ENCODE peak calls at places on chromosomes 13 and 19, in five cellular contexts. One of them, this sample, is unnamed.

GRCh38 chr19:32041681-32042292 is 303.6 kb upstream of the ZNF507 start:
- DNase-seq in naive thymus-derived CD4-positive, alpha-beta T cell: no peak
- DNase-seq in head of caudate nucleus: peak
- DNase-seq in mucosa of gallbladder: peak
- DNase-seq in stimulated activated CD4-positive, alpha-beta T cell treated with anti-CD3 and anti-CD28 coated beads, Interleukin-1b, Interleukin-23, amount 100 ng/mL, for 1 hour: no peak
- DNase-seq in this sample: no peak

GRCh38 chr13:40189426-40189825 is 477.0 kb downstream of the FOXO1 start:
- DNase-seq in naive thymus-derived CD4-positive, alpha-beta T cell: no peak
- DNase-seq in head of caudate nucleus: no peak
- DNase-seq in mucosa of gallbladder: no peak
- DNase-seq in stimulated activated CD4-positive, alpha-beta T cell treated with anti-CD3 and anti-CD28 coated beads, Interleukin-1b, Interleukin-23, amount 100 ng/mL, for 1 hour: no peak
- DNase-seq in this sample: peak

GRCh38 chr19:34596989-34597388 is 80.0 kb downstream of the SCGB2B2 start:
- DNase-seq in stimulated activated CD4-positive, alpha-beta T cell treated with anti-CD3 and anti-CD28 coated beads, Interleukin-1b, Interleukin-23, amount 100 ng/mL, for 1 hour: no peak
- DNase-seq in mucosa of gallbladder: no peak
- DNase-seq in naive thymus-derived CD4-positive, alpha-beta T cell: no peak
- DNase-seq in head of caudate nucleus: no peak
- DNase-seq in this sample: no peak

GRCh38 chr19:45499196-45500180 is 1.2 kb downstream of the PPM1N start:
- DNase-seq in mucosa of gallbladder: peak
- DNase-seq in stimulated activated CD4-positive, alpha-beta T cell treated with anti-CD3 and anti-CD28 coated beads, Interleukin-1b, Interleukin-23, amount 100 ng/mL, for 1 hour: peak
- DNase-seq in head of caudate nucleus: peak
- DNase-seq in naive thymus-derived CD4-positive, alpha-beta T cell: peak
- DNase-seq in this sample: peak

GRCh38 chr19:49555600-49556411 is 24.6 kb downstream of the NOSIP start:
- DNase-seq in head of caudate nucleus: no peak
- DNase-seq in naive thymus-derived CD4-positive, alpha-beta T cell: peak
- DNase-seq in mucosa of gallbladder: peak
- DNase-seq in stimulated activated CD4-positive, alpha-beta T cell treated with anti-CD3 and anti-CD28 coated beads, Interleukin-1b, Interleukin-23, amount 100 ng/mL, for 1 hour: peak
- DNase-seq in this sample: peak

GRCh38 chr19:737591-738093 is 13.3 kb upstream of the MISP start:
- DNase-seq in stimulated activated CD4-positive, alpha-beta T cell treated with anti-CD3 and anti-CD28 coated beads, Interleukin-1b, Interleukin-23, amount 100 ng/mL, for 1 hour: peak
- DNase-seq in naive thymus-derived CD4-positive, alpha-beta T cell: peak
- DNase-seq in mucosa of gallbladder: no peak
- DNase-seq in head of caudate nucleus: peak
- DNase-seq in this sample: peak

GRCh38 chr19:3057275-3057714 is 5.0 kb downstream of the TLE5 start:
- DNase-seq in naive thymus-derived CD4-positive, alpha-beta T cell: no peak
- DNase-seq in stimulated activated CD4-positive, alpha-beta T cell treated with anti-CD3 and anti-CD28 coated beads, Interleukin-1b, Interleukin-23, amount 100 ng/mL, for 1 hour: no peak
- DNase-seq in head of caudate nucleus: peak
- DNase-seq in mucosa of gallbladder: peak
- DNase-seq in this sample: no peak

GRCh38 chr13:44231786-44232516 is 141.7 kb upstream of the SERP2 start:
- DNase-seq in head of caudate nucleus: no peak
- DNase-seq in naive thymus-derived CD4-positive, alpha-beta T cell: no peak
- DNase-seq in stimulated activated CD4-positive, alpha-beta T cell treated with anti-CD3 and anti-CD28 coated beads, Interleukin-1b, Interleukin-23, amount 100 ng/mL, for 1 hour: no peak
- DNase-seq in mucosa of gallbladder: peak
- DNase-seq in this sample: no peak

GRCh38 chr13:59364508-59365187 is 799.1 kb downstream of the DIAPH3 start:
- DNase-seq in naive thymus-derived CD4-positive, alpha-beta T cell: no peak
- DNase-seq in stimulated activated CD4-positive, alpha-beta T cell treated with anti-CD3 and anti-CD28 coated beads, Interleukin-1b, Interleukin-23, amount 100 ng/mL, for 1 hour: no peak
- DNase-seq in head of caudate nucleus: no peak
- DNase-seq in mucosa of gallbladder: peak
- DNase-seq in this sample: no peak

GRCh38 chr19:42098781-42099180 is 22.8 kb downstream of the ZNF574 start:
- DNase-seq in mucosa of gallbladder: no peak
- DNase-seq in naive thymus-derived CD4-positive, alpha-beta T cell: no peak
- DNase-seq in head of caudate nucleus: no peak
- DNase-seq in stimulated activated CD4-positive, alpha-beta T cell treated with anti-CD3 and anti-CD28 coated beads, Interleukin-1b, Interleukin-23, amount 100 ng/mL, for 1 hour: no peak
- DNase-seq in this sample: no peak

GRCh38 chr19:57830071-57830602 is at the start of gene ZNF587B:
- DNase-seq in mucosa of gallbladder: peak
- DNase-seq in stimulated activated CD4-positive, alpha-beta T cell treated with anti-CD3 and anti-CD28 coated beads, Interleukin-1b, Interleukin-23, amount 100 ng/mL, for 1 hour: peak
- DNase-seq in head of caudate nucleus: peak
- DNase-seq in naive thymus-derived CD4-positive, alpha-beta T cell: no peak
- DNase-seq in this sample: no peak

GRCh38 chr19:7063339-7063738 is 4.9 kb upstream of the MBD3L3 start:
- DNase-seq in head of caudate nucleus: no peak
- DNase-seq in stimulated activated CD4-positive, alpha-beta T cell treated with anti-CD3 and anti-CD28 coated beads, Interleukin-1b, Interleukin-23, amount 100 ng/mL, for 1 hour: no peak
- DNase-seq in mucosa of gallbladder: no peak
- DNase-seq in naive thymus-derived CD4-positive, alpha-beta T cell: no peak
- DNase-seq in this sample: no peak

GRCh38 chr13:24406524-24406923 is 97.1 kb downstream of the C1QTNF9 start:
- DNase-seq in mucosa of gallbladder: no peak
- DNase-seq in naive thymus-derived CD4-positive, alpha-beta T cell: no peak
- DNase-seq in stimulated activated CD4-positive, alpha-beta T cell treated with anti-CD3 and anti-CD28 coated beads, Interleukin-1b, Interleukin-23, amount 100 ng/mL, for 1 hour: no peak
- DNase-seq in head of caudate nucleus: no peak
- DNase-seq in this sample: no peak

GRCh38 chr19:50190439-50190891 is 13.0 kb upstream of the MYH14 start:
- DNase-seq in mucosa of gallbladder: peak
- DNase-seq in naive thymus-derived CD4-positive, alpha-beta T cell: no peak
- DNase-seq in head of caudate nucleus: no peak
- DNase-seq in stimulated activated CD4-positive, alpha-beta T cell treated with anti-CD3 and anti-CD28 coated beads, Interleukin-1b, Interleukin-23, amount 100 ng/mL, for 1 hour: no peak
- DNase-seq in this sample: no peak

GRCh38 chr19:28509079-28509895 is 703.7 kb downstream of the UQCRFS1 start:
- DNase-seq in naive thymus-derived CD4-positive, alpha-beta T cell: no peak
- DNase-seq in head of caudate nucleus: no peak
- DNase-seq in stimulated activated CD4-positive, alpha-beta T cell treated with anti-CD3 and anti-CD28 coated beads, Interleukin-1b, Interleukin-23, amount 100 ng/mL, for 1 hour: no peak
- DNase-seq in mucosa of gallbladder: no peak
- DNase-seq in this sample: no peak

GRCh38 chr19:1416014-1416841 is 8.8 kb downstream of the DAZAP1 start:
- DNase-seq in stimulated activated CD4-positive, alpha-beta T cell treated with anti-CD3 and anti-CD28 coated beads, Interleukin-1b, Interleukin-23, amount 100 ng/mL, for 1 hour: no peak
- DNase-seq in head of caudate nucleus: no peak
- DNase-seq in naive thymus-derived CD4-positive, alpha-beta T cell: no peak
- DNase-seq in mucosa of gallbladder: no peak
- DNase-seq in this sample: no peak

GRCh38 chr13:57624565-57625435 is 6.7 kb upstream of the PCDH17 start:
- DNase-seq in naive thymus-derived CD4-positive, alpha-beta T cell: no peak
- DNase-seq in mucosa of gallbladder: peak
- DNase-seq in stimulated activated CD4-positive, alpha-beta T cell treated with anti-CD3 and anti-CD28 coated beads, Interleukin-1b, Interleukin-23, amount 100 ng/mL, for 1 hour: no peak
- DNase-seq in head of caudate nucleus: no peak
- DNase-seq in this sample: no peak

This sample was measured in T-helper 2 cell treated with Interferon-gamma antibody and Interleukin-4, amounts not matched to agents 5 μg/mL and 100 μg/mL, for 36 hours.